ENCODE peak calls at places on chromosomes 12 and 14, in six cellular contexts. B, L, E, U, V and I are unnamed samples.

GRCh38 chr12:81726634-81727033 is 32.5 kb downstream of the PPFIA2 start:
- DNase-seq in B (no peak), L (no peak), E (no peak), U (no peak), V (no peak), I (no peak)

GRCh38 chr14:36771256-36771655 is 109.6 kb downstream of the PAX9 start:
- DNase-seq in B (no peak), L (no peak), E (no peak), U (no peak), V (no peak), I (no peak)

GRCh38 chr12:57148469-57149308 is 1.3 kb upstream of the LRP1-AS start:
- DNase-seq in B (peak), L (no peak), E (no peak), U (no peak), V (no peak), I (no peak)

GRCh38 chr14:94882401-94882800 is 112.5 kb upstream of the GSC start:
- DNase-seq in B (no peak), L (no peak), E (no peak), U (no peak), V (no peak), I (no peak)

GRCh38 chr12:43131304-43131703 is 420.7 kb downstream of the ADAMTS20 start:
- DNase-seq in B (no peak), L (no peak), E (no peak), U (no peak), V (no peak), I (no peak)

GRCh38 chr12:42792265-42792664 is 202.7 kb upstream of the PRICKLE1 start:
- DNase-seq in B (no peak), L (no peak), E (no peak), U (no peak), V (no peak), I (no peak)

GRCh38 chr14:104895786-104896642 is 28.7 kb upstream of the PLD4 start:
- DNase-seq in B (no peak), L (no peak), E (no peak), U (no peak), V (no peak), I (peak)

GRCh38 chr12:5546616-5547015 is 114.7 kb downstream of the NTF3 start:
- DNase-seq in B (peak), L (no peak), E (no peak), U (no peak), V (no peak), I (no peak)

GRCh38 chr12:74415633-74416032 is 122.0 kb upstream of the ATXN7L3B start:
- DNase-seq in B (peak), L (no peak), E (peak), U (no peak), V (peak), I (no peak)

GRCh38 chr12:65821336-65821735 is 2.9 kb upstream of the HMGA2 start:
- DNase-seq in B (no peak), L (no peak), E (no peak), U (no peak), V (peak), I (no peak)

GRCh38 chr12:15774819-15775218 is 14.4 kb downstream of the EPS8 start:
- DNase-seq in B (no peak), L (no peak), E (no peak), U (no peak), V (no peak), I (no peak)

GRCh38 chr12:57475271-57476161 is 4.2 kb downstream of the ARHGAP9 start:
- DNase-seq in B (no peak), L (no peak), E (no peak), U (no peak), V (no peak), I (no peak)

GRCh38 chr12:118326971-118327370 is 45.7 kb downstream of the TAOK3 start:
- DNase-seq in B (no peak), L (no peak), E (no peak), U (no peak), V (no peak), I (no peak)

GRCh38 chr12:51827925-51828818 is 20.3 kb downstream of the FIGNL2 start:
- DNase-seq in B (peak), L (no peak), E (no peak), U (no peak), V (peak), I (no peak)

GRCh38 chr12:126369487-126370463 is 1304.5 kb downstream of the AACS start:
- DNase-seq in B (peak), L (no peak), E (no peak), U (no peak), V (peak), I (no peak)

GRCh38 chr14:81435578-81436295 is 35.6 kb upstream of the STON2 start:
- DNase-seq in B (no peak), L (peak), E (peak), U (no peak), V (peak), I (no peak)

GRCh38 chr14:86038401-86038985 is 508.5 kb downstream of the FLRT2 start:
- DNase-seq in B (peak), L (no peak), E (peak), U (no peak), V (peak), I (no peak)

GRCh38 chr12:91603060-91603459 is 420.4 kb upstream of the DCN start:
- DNase-seq in B (no peak), L (no peak), E (no peak), U (no peak), V (no peak), I (no peak)

GRCh38 chr12:27284751-27285150 is 40.7 kb downstream of the STK38L start:
- DNase-seq in B (peak), L (no peak), E (no peak), U (no peak), V (no peak), I (no peak)

GRCh38 chr14:51643137-51643536 is 8.6 kb upstream of the FRMD6 start:
- DNase-seq in B (peak), L (no peak), E (no peak), U (no peak), V (peak), I (no peak)

GRCh38 chr14:86279405-86279804 is 749.5 kb downstream of the FLRT2 start:
- DNase-seq in B (no peak), L (no peak), E (no peak), U (no peak), V (no peak), I (no peak)

GRCh38 chr12:58833844-58834243 is 86.5 kb downstream of the LRIG3 start:
- DNase-seq in B (no peak), L (no peak), E (no peak), U (no peak), V (no peak), I (no peak)

GRCh38 chr12:132506730-132507538 is 17.0 kb downstream of the FBRSL1 start:
- DNase-seq in B (peak), L (peak), E (peak), U (peak), V (no peak), I (peak)

GRCh38 chr12:115224031-115224430 is 540.1 kb upstream of the TBX3 start:
- DNase-seq in B (no peak), L (no peak), E (no peak), U (no peak), V (no peak), I (no peak)

GRCh38 chr14:64201931-64202330 is 92.2 kb downstream of the ESR2 start:
- DNase-seq in B (no peak), L (no peak), E (no peak), U (no peak), V (no peak), I (no peak)

GRCh38 chr12:107320929-107321618 is 227.7 kb upstream of the CRY1 start:
- DNase-seq in B (no peak), L (peak), E (no peak), U (peak), V (peak), I (peak)

GRCh38 chr12:132735496-132735895 is 24.9 kb downstream of the PGAM5 start:
- DNase-seq in B (no peak), L (no peak), E (no peak), U (no peak), V (no peak), I (no peak)

GRCh38 chr14:92613008-92613658 is 99.6 kb downstream of the RIN3 start:
- DNase-seq in B (no peak), L (peak), E (peak), U (peak), V (no peak), I (peak)

GRCh38 chr14:90319634-90320541 is 11.9 kb downstream of the NRDE2 start:
- DNase-seq in B (no peak), L (no peak), E (no peak), U (no peak), V (no peak), I (no peak)

GRCh38 chr12:388547-389137 is 478 bp downstream of the KDM5A start:
- DNase-seq in B (peak), L (peak), E (no peak), U (peak), V (peak), I (peak)

GRCh38 chr12:12019881-12020280 is 50.9 kb upstream of the BCL2L14 start:
- DNase-seq in B (no peak), L (no peak), E (no peak), U (no peak), V (no peak), I (no peak)

GRCh38 chr12:51383281-51383905 is 7.8 kb downstream of the GALNT6 start:
- DNase-seq in B (no peak), L (no peak), E (no peak), U (no peak), V (no peak), I (no peak)

GRCh38 chr14:104532191-104532555 is 47.4 kb upstream of the C14orf180 start:
- DNase-seq in B (no peak), L (no peak), E (no peak), U (no peak), V (no peak), I (no peak)